ENCODE peak calls at places on chromosomes 16 and 17, in four cellular contexts. B is fibroblast of lung, V is uterus, L is psoas muscle. G is an unnamed sample.

GRCh38 chr16:30429418-30429677 is 482 bp downstream of the DCTPP1 start:
- DNase-seq in B (no peak), V (no peak), L (no peak), G (no peak)

GRCh38 chr17:35612924-35613521 is 25.9 kb downstream of the AP2B1 start:
- DNase-seq in B (peak), V (no peak), L (no peak), G (no peak)

GRCh38 chr16:17466876-17467275 is 3.9 kb downstream of the XYLT1 start:
- DNase-seq in B (no peak), V (no peak), L (no peak), G (no peak)

GRCh38 chr16:11090947-11091785 is 146.8 kb downstream of the CLEC16A start:
- DNase-seq in B (no peak), V (no peak), L (no peak), G (no peak)

GRCh38 chr16:4323071-4323844 is 7.4 kb downstream of the GLIS2 start:
- DNase-seq in B (no peak), V (no peak), L (peak), G (no peak)

GRCh38 chr16:12347365-12347764 is 370.8 kb downstream of the SNX29 start:
- DNase-seq in B (no peak), V (no peak), L (no peak), G (no peak)

GRCh38 chr17:2797632-2798031 is 1.4 kb downstream of the RAP1GAP2 start:
- DNase-seq in B (no peak), V (no peak), L (no peak), G (no peak)

GRCh38 chr16:89289428-89290395 is 72.2 kb downstream of the ZNF778 start:
- DNase-seq in B (peak), V (peak), L (peak), G (no peak)

GRCh38 chr17:66964930-66965800 is 658 bp downstream of the CACNG4 start:
- DNase-seq in B (no peak), V (no peak), L (peak), G (no peak)

GRCh38 chr16:21628772-21629171 is 23.6 kb downstream of the IGSF6 start:
- DNase-seq in B (no peak), V (no peak), L (no peak), G (no peak)
- H3K4me3 ChIP-seq in B (no peak), V (no peak), L (no peak), G (no peak)

DNA sequence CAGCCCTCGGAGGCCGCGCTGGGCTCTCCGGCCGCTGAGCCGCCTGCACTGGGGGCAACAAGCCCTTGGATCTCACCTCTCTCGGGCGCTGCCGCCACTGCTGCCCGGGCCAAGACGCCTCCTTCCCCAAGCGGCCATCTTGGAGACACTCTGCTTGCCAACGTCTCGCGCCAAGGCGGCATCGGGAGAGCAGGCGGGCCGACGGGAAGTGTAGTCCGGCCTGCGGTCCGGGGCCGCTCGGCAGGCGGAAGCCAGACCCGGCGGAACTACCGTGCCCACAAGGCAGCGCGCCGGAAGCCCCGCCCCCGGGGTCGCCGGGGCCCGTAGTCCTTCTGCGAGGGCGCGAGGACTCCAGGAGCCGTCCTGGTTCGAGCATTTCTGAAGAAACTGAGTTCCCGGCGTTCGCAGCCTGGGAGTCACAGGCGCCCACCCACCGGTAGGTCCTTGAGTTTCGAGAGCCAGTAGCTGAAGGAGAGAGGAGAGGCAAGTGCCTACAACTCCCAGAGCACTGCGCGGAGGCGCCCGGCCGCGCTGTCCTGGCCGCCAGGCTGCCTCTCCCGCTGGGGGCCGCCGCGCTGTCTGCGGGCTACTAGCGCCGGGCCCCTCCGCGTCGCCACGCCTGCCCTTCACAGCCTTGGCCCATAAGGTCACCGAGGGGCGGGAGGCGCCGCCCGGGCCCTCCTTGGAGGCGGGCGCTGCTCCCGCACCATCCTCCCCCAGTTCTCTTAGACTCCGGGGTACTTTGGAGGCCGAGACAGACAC is at the start of gene TMEM11:
- DNase-seq in B (peak), V (peak), L (peak), G (peak)
- TF ChIP-seq CTCF in B (no peak), V (peak), L (no peak), G (no peak)

DNA sequence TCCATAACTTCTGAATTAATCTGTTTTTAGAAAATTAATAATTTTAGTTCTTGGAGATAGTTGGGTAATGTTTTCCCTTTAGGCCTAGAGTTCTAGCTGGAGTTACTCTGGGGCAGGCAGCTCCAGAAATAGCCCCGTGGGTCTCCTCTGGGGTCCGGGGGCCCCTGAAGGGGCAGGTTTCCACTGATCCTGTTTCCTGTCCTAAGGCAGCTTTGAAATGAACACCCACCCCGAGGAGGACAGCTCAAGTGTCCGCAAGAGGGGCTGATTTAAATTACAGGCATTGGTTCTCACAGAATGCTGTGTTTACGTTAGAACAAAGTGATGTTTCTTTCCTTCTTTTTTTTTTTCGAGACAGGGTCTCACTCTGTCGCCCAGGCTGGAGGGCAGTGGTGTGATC is 23.8 kb downstream of the EEF2K start:
- DNase-seq in B (no peak), V (no peak), L (no peak), G (no peak)
- H3K27ac ChIP-seq in B (no peak), V (no peak), L (peak), G (no peak)

DNA sequence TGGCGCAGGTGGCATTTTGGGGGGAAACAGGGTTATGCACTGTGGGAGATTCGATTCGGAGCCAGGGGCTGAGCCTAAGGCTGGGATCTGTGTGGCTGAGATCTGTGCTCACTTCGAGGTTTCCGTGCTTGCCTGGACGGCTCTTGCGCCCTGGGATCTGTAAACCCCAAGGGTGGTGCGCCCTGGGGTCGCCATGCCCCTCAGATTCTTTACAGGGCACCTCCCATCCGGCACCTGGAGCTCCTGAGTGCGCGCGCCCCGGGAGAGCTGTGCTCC is 377 bp downstream of the SLC13A5 start:
- DNase-seq in B (no peak), V (no peak), L (no peak), G (no peak)
- H3K4me3 ChIP-seq in B (no peak), V (no peak), L (peak), G (peak)

DNA sequence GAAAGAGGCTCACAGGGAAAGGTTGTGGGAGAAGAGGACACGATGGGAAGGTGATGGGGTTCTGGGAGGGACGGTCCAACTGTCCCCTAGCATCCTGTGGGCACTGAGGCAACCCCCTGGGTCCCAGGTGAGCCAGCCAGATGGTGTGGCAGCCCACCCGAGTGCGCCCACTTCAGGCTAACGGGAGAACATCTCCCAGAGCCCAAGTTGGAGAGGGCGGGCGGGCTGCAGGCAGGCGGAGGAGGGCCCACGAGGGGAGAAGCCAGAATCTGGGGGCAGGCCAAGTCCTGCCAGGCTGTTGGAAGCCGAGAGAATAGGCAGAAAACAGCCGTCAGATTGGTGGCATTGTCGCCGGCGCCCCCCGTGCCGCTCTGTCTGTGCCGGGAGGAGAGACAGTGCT is 13.8 kb upstream of the ABCC3 start:
- DNase-seq in B (no peak), V (no peak), L (no peak), G (no peak)
- TF ChIP-seq CTCF in B (no peak), V (no peak), L (no peak), G (no peak)

DNA sequence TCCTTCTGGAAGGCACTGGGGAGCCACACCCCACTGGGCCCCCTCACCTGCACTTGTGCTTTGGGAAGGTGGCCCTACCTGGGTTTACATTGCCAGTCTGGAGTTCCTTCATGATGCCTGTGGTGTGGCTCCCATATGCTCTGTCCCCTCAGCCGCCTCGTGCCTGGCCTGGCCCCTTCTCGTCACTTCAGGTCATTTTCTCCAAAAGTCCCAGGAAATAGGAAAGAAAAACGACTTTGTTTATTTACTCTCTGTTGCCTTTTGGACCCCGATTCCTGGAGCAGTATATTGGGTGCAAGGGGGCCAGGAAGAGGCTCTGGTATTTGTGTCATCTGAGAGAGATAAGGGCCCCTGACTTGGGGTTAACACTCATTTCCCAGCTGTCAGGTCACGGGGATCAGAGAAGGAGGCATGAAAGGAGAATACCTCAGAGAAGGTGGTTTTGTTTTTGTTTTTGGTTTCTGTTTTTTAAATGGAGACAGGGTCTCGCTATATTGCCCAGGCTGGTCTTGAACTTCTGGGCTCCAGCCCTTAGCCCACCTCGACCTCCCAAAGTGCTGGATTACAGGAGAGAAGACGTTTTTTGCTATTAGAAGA is 4.7 kb downstream of the SOCS3 start:
- DNase-seq in B (no peak), V (no peak), L (peak), G (no peak)
- H3K27ac ChIP-seq in B (peak), V (no peak), L (peak), G (peak)

GRCh38 chr17:82952019-82952418 is 112.2 kb upstream of the ZNF750 start:
- DNase-seq in B (no peak), V (no peak), L (peak), G (peak)
- H3K4me3 ChIP-seq in B (no peak), V (no peak), L (no peak), G (no peak)